ENCODE peak calls at places on chromosomes 5 and 9, in ten cellular contexts. I, Z, N, W, V, U, C, B, A and J are unnamed samples.

GRCh38 chr9:12723409-12724028 is 30.3 kb downstream of the TYRP1 start:
- DNase-seq in I (no peak), Z (no peak), N (no peak), W (no peak), V (no peak), U (peak), C (no peak), B (peak), A (no peak), J (no peak)

GRCh38 chr9:112308576-112308975 is 24.8 kb downstream of the PTBP3 start:
- DNase-seq in I (no peak), Z (no peak), N (no peak), W (no peak), V (no peak), U (no peak), C (no peak), B (peak), A (no peak), J (peak)

GRCh38 chr5:135269828-135270545 is 129.0 kb downstream of the MACROH2A1 start:
- DNase-seq in I (no peak), Z (no peak), N (no peak), W (no peak), V (no peak), U (no peak), C (no peak), B (no peak), A (no peak), J (no peak)

GRCh38 chr5:56012281-56012963 is 17.7 kb upstream of the IL6ST start:
- DNase-seq in I (no peak), Z (no peak), N (no peak), W (peak), V (no peak), U (no peak), C (no peak), B (no peak), A (no peak), J (no peak)

GRCh38 chr5:38697013-38697412 is 140.6 kb upstream of the LIFR start:
- DNase-seq in I (no peak), Z (no peak), N (no peak), W (no peak), V (no peak), U (no peak), C (no peak), B (no peak), A (no peak), J (peak)

GRCh38 chr5:78927657-78928282 is 57.3 kb downstream of the ARSB start:
- DNase-seq in I (no peak), Z (no peak), N (no peak), W (no peak), V (no peak), U (no peak), C (no peak), B (peak), A (no peak), J (peak)

GRCh38 chr5:163564321-163564924 is 59.0 kb downstream of the MAT2B start:
- DNase-seq in I (peak), Z (no peak), N (peak), W (no peak), V (peak), U (peak), C (peak), B (peak), A (peak), J (peak)

GRCh38 chr9:14136047-14136446 is 177.9 kb downstream of the NFIB start:
- DNase-seq in I (no peak), Z (no peak), N (no peak), W (no peak), V (no peak), U (no peak), C (no peak), B (no peak), A (no peak), J (no peak)

GRCh38 chr5:123965626-123966025 is 453.6 kb downstream of the CSNK1G3 start:
- DNase-seq in I (no peak), Z (no peak), N (no peak), W (no peak), V (no peak), U (no peak), C (no peak), B (no peak), A (no peak), J (no peak)

GRCh38 chr9:16637938-16638337 is 232.5 kb downstream of the BNC2 start:
- DNase-seq in I (no peak), Z (no peak), N (no peak), W (no peak), V (no peak), U (no peak), C (no peak), B (no peak), A (no peak), J (no peak)

GRCh38 chr5:80181618-80182211 is 74.1 kb downstream of the SERINC5 start:
- DNase-seq in I (no peak), Z (no peak), N (peak), W (no peak), V (no peak), U (no peak), C (no peak), B (peak), A (no peak), J (peak)

GRCh38 chr5:43140286-43140685 is 19.6 kb downstream of the ZNF131 start:
- DNase-seq in I (no peak), Z (no peak), N (no peak), W (no peak), V (no peak), U (no peak), C (no peak), B (no peak), A (no peak), J (no peak)

GRCh38 chr9:89052470-89053097 is 61.3 kb downstream of the S1PR3 start:
- DNase-seq in I (no peak), Z (no peak), N (no peak), W (no peak), V (no peak), U (peak), C (no peak), B (no peak), A (no peak), J (no peak)

GRCh38 chr5:140108093-140109049 is 5.5 kb upstream of the PURA start:
- DNase-seq in I (peak), Z (peak), N (peak), W (peak), V (peak), U (no peak), C (no peak), B (peak), A (no peak), J (peak)

GRCh38 chr5:33068786-33069185 is 357.7 kb downstream of the NPR3 start:
- DNase-seq in I (no peak), Z (no peak), N (no peak), W (no peak), V (no peak), U (no peak), C (no peak), B (no peak), A (no peak), J (no peak)

GRCh38 chr5:1673042-1673674 is 126.5 kb downstream of the MRPL36 start:
- DNase-seq in I (no peak), Z (no peak), N (no peak), W (no peak), V (peak), U (no peak), C (no peak), B (no peak), A (no peak), J (no peak)

GRCh38 chr5:119327018-119327417 is 28.8 kb upstream of the TNFAIP8 start:
- DNase-seq in I (no peak), Z (no peak), N (no peak), W (no peak), V (no peak), U (no peak), C (no peak), B (no peak), A (no peak), J (no peak)

GRCh38 chr5:58497956-58498942 is 7.0 kb downstream of the GAPT start:
- DNase-seq in I (peak), Z (no peak), N (no peak), W (no peak), V (no peak), U (peak), C (peak), B (peak), A (no peak), J (peak)

GRCh38 chr5:54701179-54701578 is 183.6 kb downstream of the SNX18 start:
- DNase-seq in I (no peak), Z (no peak), N (no peak), W (no peak), V (no peak), U (no peak), C (no peak), B (no peak), A (no peak), J (no peak)

GRCh38 chr5:173673295-173674170 is 57.1 kb upstream of the BOD1 start:
- DNase-seq in I (no peak), Z (no peak), N (no peak), W (no peak), V (no peak), U (no peak), C (no peak), B (no peak), A (no peak), J (no peak)

GRCh38 chr9:108386859-108387384 is 468.9 kb downstream of the ACTL7B start:
- DNase-seq in I (no peak), Z (no peak), N (no peak), W (no peak), V (no peak), U (no peak), C (no peak), B (no peak), A (no peak), J (no peak)

GRCh38 chr9:33230756-33231691 is 8.9 kb upstream of the SPINK4 start:
- DNase-seq in I (no peak), Z (no peak), N (no peak), W (no peak), V (no peak), U (no peak), C (no peak), B (no peak), A (no peak), J (no peak)

GRCh38 chr5:71640408-71640807 is 53.3 kb downstream of the MCCC2 start:
- DNase-seq in I (no peak), Z (no peak), N (no peak), W (no peak), V (no peak), U (no peak), C (no peak), B (no peak), A (no peak), J (no peak)

GRCh38 chr5:60371065-60371464 is 328.9 kb downstream of the DEPDC1B start:
- DNase-seq in I (no peak), Z (no peak), N (no peak), W (no peak), V (no peak), U (no peak), C (no peak), B (no peak), A (no peak), J (peak)

GRCh38 chr5:10030219-10030831 is 219.4 kb downstream of the ATPSCKMT start:
- DNase-seq in I (no peak), Z (no peak), N (no peak), W (no peak), V (no peak), U (no peak), C (no peak), B (peak), A (no peak), J (peak)